ENCODE peak calls at places on chromosomes 11 and 22, in four cellular contexts. One of them, this sample, is unnamed.

GRCh38 chr11:58579192-58580129 is 598 bp downstream of the ZFP91 start:
- DNase-seq in H9: peak; percentile 87
- DNase-seq in cardiac muscle cell: peak; percentile 94
- DNase-seq in lower lobe of right lung: peak; percentile 94
- DNase-seq in this sample: peak; percentile 80

GRCh38 chr11:22244986-22245592 is 52.2 kb downstream of the ANO5 start:
- DNase-seq in H9: peak; percentile 62
- DNase-seq in cardiac muscle cell: peak; percentile 66
- DNase-seq in lower lobe of right lung: peak; percentile 44
- DNase-seq in this sample: peak; percentile 7

GRCh38 chr22:17300926-17301325 is 68.3 kb upstream of the CECR2 start:
- DNase-seq in H9: no peak
- DNase-seq in cardiac muscle cell: no peak
- DNase-seq in lower lobe of right lung: no peak
- DNase-seq in this sample: no peak

GRCh38 chr11:6219359-6219758 is 14.0 kb downstream of the C11orf42 start:
- DNase-seq in H9: no peak
- DNase-seq in cardiac muscle cell: no peak
- DNase-seq in lower lobe of right lung: no peak
- DNase-seq in this sample: peak; percentile 74

GRCh38 chr22:39253427-39254070 is 8.8 kb upstream of the PDGFB start:
- DNase-seq in H9: no peak
- DNase-seq in cardiac muscle cell: peak; percentile 88
- DNase-seq in lower lobe of right lung: no peak
- DNase-seq in this sample: no peak

GRCh38 chr11:9263840-9264380 is 1.2 kb downstream of the DENND5A start:
- DNase-seq in H9: no peak
- DNase-seq in cardiac muscle cell: no peak
- DNase-seq in lower lobe of right lung: no peak
- DNase-seq in this sample: no peak

GRCh38 chr11:126408901-126409670 is 53.6 kb downstream of the ST3GAL4 start:
- DNase-seq in H9: no peak
- DNase-seq in cardiac muscle cell: no peak
- DNase-seq in lower lobe of right lung: no peak
- DNase-seq in this sample: no peak

GRCh38 chr11:87454246-87454645 is 416.5 kb downstream of the TMEM135 start:
- DNase-seq in H9: no peak
- DNase-seq in cardiac muscle cell: no peak
- DNase-seq in lower lobe of right lung: no peak
- DNase-seq in this sample: no peak

GRCh38 chr11:121983901-121984300 is 132.1 kb downstream of the BLID start:
- DNase-seq in H9: no peak
- DNase-seq in cardiac muscle cell: no peak
- DNase-seq in lower lobe of right lung: no peak
- DNase-seq in this sample: no peak

GRCh38 chr22:49561976-49562375 is 265.7 kb downstream of the BRD1 start:
- DNase-seq in H9: no peak
- DNase-seq in cardiac muscle cell: no peak
- DNase-seq in lower lobe of right lung: no peak
- DNase-seq in this sample: no peak

GRCh38 chr22:42817556-42817955 is 39.5 kb downstream of the ARFGAP3 start:
- DNase-seq in H9: no peak
- DNase-seq in cardiac muscle cell: no peak
- DNase-seq in lower lobe of right lung: no peak
- DNase-seq in this sample: no peak

GRCh38 chr22:42816339-42816738 is 40.7 kb downstream of the ARFGAP3 start:
- DNase-seq in H9: no peak
- DNase-seq in cardiac muscle cell: peak; percentile 36
- DNase-seq in lower lobe of right lung: no peak
- DNase-seq in this sample: no peak

GRCh38 chr22:42821386-42821785 is 35.7 kb downstream of the ARFGAP3 start:
- DNase-seq in H9: no peak
- DNase-seq in cardiac muscle cell: no peak
- DNase-seq in lower lobe of right lung: no peak
- DNase-seq in this sample: no peak

GRCh38 chr22:42819412-42820069 is 37.5 kb downstream of the ARFGAP3 start:
- DNase-seq in H9: no peak
- DNase-seq in cardiac muscle cell: no peak
- DNase-seq in lower lobe of right lung: no peak
- DNase-seq in this sample: no peak

GRCh38 chr22:42820075-42820763 is 36.9 kb downstream of the ARFGAP3 start:
- DNase-seq in H9: no peak
- DNase-seq in cardiac muscle cell: peak; percentile 42
- DNase-seq in lower lobe of right lung: no peak
- DNase-seq in this sample: peak; percentile 35
- TF ChIP-seq CTCF in H9: peak; percentile 65
- TF ChIP-seq CTCF in cardiac muscle cell: peak; percentile 11
- TF ChIP-seq CTCF in lower lobe of right lung: peak; percentile 57
- TF ChIP-seq CTCF in this sample: peak; percentile 34

DNA sequence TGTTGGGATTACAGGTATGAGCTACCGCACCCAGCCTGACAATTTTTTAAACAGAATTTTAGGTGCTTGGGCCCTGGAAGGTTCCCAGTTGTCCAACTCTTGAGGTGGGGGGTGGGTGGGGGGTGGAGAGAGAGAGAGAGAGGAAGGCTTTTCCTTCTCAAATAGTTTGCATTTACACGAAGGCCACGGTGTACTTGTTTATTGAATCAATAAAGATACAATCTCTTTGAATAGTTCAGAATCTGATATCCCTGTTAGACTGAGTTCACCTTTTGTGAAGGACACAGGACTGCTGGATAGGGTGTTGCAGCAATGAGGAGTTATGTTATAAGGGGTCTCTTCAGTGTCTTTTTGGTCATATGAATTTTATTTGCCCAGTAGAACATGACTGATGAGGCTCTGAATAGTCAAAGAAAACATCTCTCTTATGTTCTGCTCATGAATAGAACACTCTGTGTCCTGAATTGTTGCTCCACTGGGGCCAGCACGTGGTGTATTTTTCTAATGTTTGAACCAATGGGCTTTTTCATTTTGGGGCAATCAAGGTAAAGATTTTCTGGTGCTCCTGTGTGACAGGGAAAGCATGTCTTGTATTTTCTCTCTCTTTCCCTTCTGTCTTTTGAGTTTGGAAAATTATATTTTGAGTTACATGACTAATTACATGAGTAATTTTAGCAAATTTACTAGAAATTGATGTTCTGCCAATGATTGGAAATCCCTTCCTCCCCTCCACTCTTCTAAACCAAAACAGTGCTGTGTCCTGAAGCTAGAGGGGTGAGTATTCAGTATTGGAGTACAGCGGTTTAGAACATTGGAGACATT is 61.7 kb downstream of the PTPRJ start:
- DNase-seq in H9: no peak
- DNase-seq in cardiac muscle cell: no peak
- DNase-seq in lower lobe of right lung: no peak
- DNase-seq in this sample: no peak
- TF ChIP-seq CTCF in H9: no peak
- TF ChIP-seq CTCF in cardiac muscle cell: no peak
- TF ChIP-seq CTCF in lower lobe of right lung: no peak
- TF ChIP-seq CTCF in this sample: no peak

GRCh38 chr11:2417856-2418705 is 17.5 kb downstream of the TSSC4 start:
- DNase-seq in H9: no peak
- DNase-seq in cardiac muscle cell: no peak
- DNase-seq in lower lobe of right lung: no peak
- DNase-seq in this sample: no peak

GRCh38 chr11:2418961-2419360 is 18.4 kb downstream of the TSSC4 start:
- DNase-seq in H9: no peak
- DNase-seq in cardiac muscle cell: no peak
- DNase-seq in lower lobe of right lung: no peak
- DNase-seq in this sample: no peak

GRCh38 chr11:2421226-2421994 is 20.9 kb downstream of the TSSC4 start:
- DNase-seq in H9: no peak
- DNase-seq in cardiac muscle cell: no peak
- DNase-seq in lower lobe of right lung: no peak
- DNase-seq in this sample: no peak

GRCh38 chr11:2420502-2421225 is 20.1 kb downstream of the TSSC4 start:
- DNase-seq in H9: peak; percentile 90
- DNase-seq in cardiac muscle cell: peak; percentile 91
- DNase-seq in lower lobe of right lung: peak; percentile 85
- DNase-seq in this sample: peak; percentile 16

GRCh38 chr11:2419638-2420501 is 19.3 kb downstream of the TSSC4 start:
- DNase-seq in H9: peak; percentile 81
- DNase-seq in cardiac muscle cell: peak; percentile 86
- DNase-seq in lower lobe of right lung: peak; percentile 85
- DNase-seq in this sample: peak; percentile 53
- TF ChIP-seq CTCF in H9: peak; percentile 91
- TF ChIP-seq CTCF in cardiac muscle cell: peak; percentile 86
- TF ChIP-seq CTCF in lower lobe of right lung: peak; percentile 82
- TF ChIP-seq CTCF in this sample: peak; percentile 91

GRCh38 chr11:65288706-65289536 is 25.7 kb upstream of the CDC42EP2 start:
- DNase-seq in H9: no peak
- DNase-seq in cardiac muscle cell: peak; percentile 50
- DNase-seq in lower lobe of right lung: no peak
- DNase-seq in this sample: peak; percentile 37
- TF ChIP-seq CTCF in H9: no peak
- TF ChIP-seq CTCF in cardiac muscle cell: no peak
- TF ChIP-seq CTCF in lower lobe of right lung: no peak
- TF ChIP-seq CTCF in this sample: no peak

DNA sequence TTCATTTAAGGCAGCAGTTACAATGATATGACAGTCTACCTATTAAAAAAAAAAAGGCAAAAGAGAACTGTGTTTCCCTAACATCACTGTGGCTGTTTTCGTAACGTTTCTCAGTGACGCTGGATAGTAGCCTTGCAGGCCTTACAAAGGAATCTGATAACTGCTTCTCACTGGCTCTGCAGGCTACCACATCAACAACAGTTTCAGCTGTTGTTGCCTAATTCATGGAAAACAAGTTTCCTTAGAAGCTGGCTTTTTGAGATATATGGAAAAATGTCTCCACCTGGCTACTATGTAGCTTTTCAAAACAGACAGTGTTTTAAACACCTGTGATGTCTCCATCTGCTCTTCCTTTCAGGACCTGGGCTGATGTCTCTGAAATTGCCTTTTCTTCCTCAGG is 3.8 kb downstream of the OR51V1 start:
- DNase-seq in H9: no peak
- DNase-seq in cardiac muscle cell: no peak
- DNase-seq in lower lobe of right lung: no peak
- DNase-seq in this sample: no peak
- TF ChIP-seq CTCF in H9: no peak
- TF ChIP-seq CTCF in cardiac muscle cell: no peak
- TF ChIP-seq CTCF in lower lobe of right lung: no peak
- TF ChIP-seq CTCF in this sample: no peak

This sample was measured in AG09319.